ENCODE peak calls at places on chromosomes 6 and 20, in four cellular contexts. L, T, N and J are unnamed samples.

GRCh38 chr6:37587776-37588744 is 88.4 kb upstream of the CCDC167 start:
- DNase-seq in L (no peak), T (no peak), N (peak; percentile 92), J (no peak)

GRCh38 chr6:39092124-39092523 is 22.9 kb downstream of the SAYSD1 start:
- DNase-seq in L (no peak), T (no peak), N (peak; percentile 13), J (no peak)

GRCh38 chr6:118881440-118882313 is 12.3 kb upstream of the ASF1A start:
- DNase-seq in L (no peak), T (no peak), N (no peak), J (no peak)

GRCh38 chr6:2876210-2877056 is 26.7 kb downstream of the SERPINB9 start:
- DNase-seq in L (peak; percentile 88), T (no peak), N (peak; percentile 13), J (no peak)

GRCh38 chr20:54086444-54087134 is 16.2 kb upstream of the BCAS1 start:
- DNase-seq in L (peak; percentile 73), T (no peak), N (no peak), J (no peak)

GRCh38 chr6:1984346-1984994 is 260.9 kb downstream of the GMDS start:
- DNase-seq in L (no peak), T (no peak), N (no peak), J (no peak)

GRCh38 chr6:50952092-50952932 is 133.6 kb downstream of the TFAP2B start:
- DNase-seq in L (peak; percentile 37), T (no peak), N (peak; percentile 34), J (no peak)

GRCh38 chr20:43473058-43473704 is 15.5 kb downstream of the SRSF6 start:
- DNase-seq in L (no peak), T (no peak), N (no peak), J (no peak)

GRCh38 chr6:168001037-168001348 is 3.5 kb downstream of the KIF25 start:
- DNase-seq in L (no peak), T (no peak), N (no peak), J (no peak)

GRCh38 chr20:46563170-46563847 is 12.9 kb upstream of the OCSTAMP start:
- DNase-seq in L (no peak), T (peak; percentile 25), N (no peak), J (no peak)

GRCh38 chr6:144659202-144659731 is 374.1 kb downstream of the UTRN start:
- DNase-seq in L (no peak), T (no peak), N (peak; percentile 10), J (peak; percentile 5)

GRCh38 chr6:43213431-43213830 is 15.8 kb downstream of the DNPH1 start:
- DNase-seq in L (no peak), T (no peak), N (no peak), J (no peak)

GRCh38 chr20:60057866-60058807 is 99.9 kb downstream of the CDH26 start:
- DNase-seq in L (no peak), T (no peak), N (peak; percentile 69), J (peak; percentile 35)

GRCh38 chr6:168148231-168148849 is 69.3 kb upstream of the FRMD1 start:
- DNase-seq in L (no peak), T (no peak), N (no peak), J (no peak)

GRCh38 chr6:44021628-44022295 is 105.5 kb downstream of the MRPL14 start:
- DNase-seq in L (no peak), T (no peak), N (no peak), J (no peak)

GRCh38 chr6:74651948-74652347 is 553.9 kb downstream of the COL12A1 start:
- DNase-seq in L (peak; percentile 18), T (no peak), N (no peak), J (no peak)

GRCh38 chr6:37622639-37623038 is 75.0 kb downstream of the MDGA1 start:
- DNase-seq in L (no peak), T (no peak), N (no peak), J (no peak)

GRCh38 chr20:10430000-10430466 is 4.0 kb downstream of the MKKS start:
- DNase-seq in L (no peak), T (no peak), N (no peak), J (no peak)

GRCh38 chr6:11111769-11112437 is 378 bp upstream of the ERVFRD-1 start:
- DNase-seq in L (no peak), T (no peak), N (no peak), J (no peak)